ENCODE peak calls at places on chromosomes 3 and 15, in nine cellular contexts. E is substantia nigra; D is brain microvascular endothelial cell; H is GM04503; Q is nucleus accumbens; M is activated CD8-positive, alpha-beta memory T cell treated with anti-CD3 and anti-CD28 coated beads for 4 hours; W is ACHN; T is HEK293T; N is CD8-positive, alpha-beta T cell. L is an unnamed sample.

GRCh38 chr15:94186770-94187331 is 44.5 kb upstream of the MCTP2 start:
- DNase-seq in T (no peak), Q (no peak), N (no peak), M (no peak), D (no peak), E (no peak), W (no peak), H (no peak), L (no peak)

GRCh38 chr15:93190238-93190637 is 101.2 kb upstream of the RGMA start:
- DNase-seq in W (no peak), N (no peak), M (no peak), T (no peak), E (no peak), H (no peak), Q (no peak), D (no peak), L (no peak)

GRCh38 chr3:101913173-101913572 is 63.9 kb downstream of the NFKBIZ start:
- DNase-seq in H (no peak), M (no peak), N (no peak), D (peak; percentile 39), E (no peak), W (no peak), Q (no peak), T (no peak), L (no peak)

GRCh38 chr15:73752817-73753214 is 335 bp downstream of the INSYN1 start:
- DNase-seq in D (no peak), E (no peak), N (no peak), H (no peak), M (no peak), Q (no peak), W (no peak), T (peak; percentile 65), L (no peak)

GRCh38 chr3:30199096-30199734 is 407.2 kb upstream of the TGFBR2 start:
- DNase-seq in T (peak; percentile 32), E (peak; percentile 70), Q (peak; percentile 26), M (peak; percentile 36), N (peak; percentile 50), D (peak; percentile 55), H (no peak), W (peak; percentile 50), L (peak; percentile 39)

GRCh38 chr3:57933589-57933988 is 74.6 kb upstream of the FLNB start:
- DNase-seq in M (no peak), Q (no peak), E (no peak), N (no peak), W (no peak), T (no peak), H (no peak), D (no peak), L (no peak)

GRCh38 chr15:46471096-46471495 is 836.3 kb downstream of the SQOR start:
- DNase-seq in M (no peak), N (no peak), E (no peak), Q (no peak), H (no peak), D (no peak), W (no peak), T (no peak), L (no peak)

GRCh38 chr3:21533047-21533446 is 218.0 kb downstream of the ZNF385D start:
- DNase-seq in E (no peak), H (no peak), N (no peak), T (no peak), M (no peak), Q (no peak), W (no peak), D (no peak), L (no peak)

GRCh38 chr3:141373768-141374526 is 5.6 kb downstream of the ZBTB38 start:
- DNase-seq in Q (no peak), W (peak; percentile 55), T (no peak), M (no peak), N (no peak), H (no peak), E (no peak), D (peak; percentile 37), L (no peak)

GRCh38 chr15:38885477-38885952 is 320.9 kb upstream of the RASGRP1 start:
- DNase-seq in Q (no peak), N (no peak), E (no peak), T (no peak), W (no peak), D (no peak), H (peak; percentile 78), M (no peak), L (no peak)

GRCh38 chr15:81133782-81134461 is at the start of gene CFAP161:
- DNase-seq in T (peak; percentile 81), Q (peak; percentile 77), D (peak; percentile 38), E (peak; percentile 63), N (no peak), M (no peak), H (no peak), W (peak; percentile 62), L (no peak)

GRCh38 chr3:172285844-172286243 is 162.4 kb downstream of the GHSR start:
- DNase-seq in E (no peak), H (peak; percentile 49), W (peak; percentile 62), D (no peak), T (no peak), M (no peak), N (no peak), Q (no peak), L (no peak)

GRCh38 chr3:31442755-31443154 is 90.0 kb upstream of the STT3B start:
- DNase-seq in M (no peak), T (no peak), E (no peak), W (no peak), H (no peak), D (no peak), Q (no peak), N (no peak), L (no peak)

GRCh38 chr15:91584895-91585294 is 268.6 kb upstream of the SLCO3A1 start:
- DNase-seq in H (no peak), T (no peak), Q (no peak), W (no peak), E (no peak), D (no peak), N (no peak), M (no peak), L (no peak)

GRCh38 chr3:140910860-140911259 is 30.8 kb upstream of the SLC25A36 start:
- DNase-seq in W (peak; percentile 28), T (peak; percentile 61), H (no peak), N (no peak), D (no peak), M (no peak), E (peak; percentile 14), Q (peak; percentile 9), L (no peak)

GRCh38 chr15:85750807-85751730 is 43.7 kb downstream of the KLHL25 start:
- DNase-seq in D (no peak), M (no peak), T (no peak), E (no peak), Q (peak; percentile 76), N (no peak), H (no peak), W (no peak), L (no peak)

GRCh38 chr15:30023798-30024295 is 58.9 kb upstream of the GOLGA8J start:
- DNase-seq in H (no peak), D (peak; percentile 66), W (no peak), E (no peak), T (no peak), N (no peak), M (no peak), Q (no peak), L (no peak)

GRCh38 chr15:23734856-23735255 is 47.8 kb upstream of the NDN start:
- DNase-seq in W (no peak), E (no peak), N (no peak), Q (no peak), M (no peak), T (no peak), H (no peak), D (no peak), L (no peak)

GRCh38 chr3:135621184-135621931 is 344.2 kb upstream of the PPP2R3A start:
- DNase-seq in H (no peak), Q (no peak), N (no peak), W (no peak), E (no peak), T (no peak), D (no peak), M (no peak), L (no peak)

GRCh38 chr3:197487911-197488391 is 67.8 kb downstream of the BDH1 start:
- DNase-seq in H (peak; percentile 85), W (peak; percentile 82), N (no peak), Q (no peak), M (no peak), E (no peak), D (peak; percentile 99), T (no peak), L (no peak)

GRCh38 chr3:153767601-153768558 is 353.3 kb upstream of the ARHGEF26 start:
- DNase-seq in D (no peak), M (no peak), E (no peak), T (no peak), W (no peak), H (no peak), Q (no peak), N (no peak), L (no peak)

GRCh38 chr3:36911990-36912804 is 32.7 kb downstream of the TRANK1 start:
- DNase-seq in T (no peak), Q (no peak), M (peak; percentile 11), N (no peak), D (peak; percentile 53), W (peak; percentile 61), E (no peak), H (no peak), L (no peak)

GRCh38 chr3:53084310-53085001 is 38.6 kb upstream of the SFMBT1 start:
- DNase-seq in D (no peak), Q (peak; percentile 19), N (no peak), W (no peak), E (no peak), T (no peak), H (no peak), M (no peak), L (no peak)

GRCh38 chr15:41836713-41837454 is 1.8 kb upstream of the PLA2G4B start:
- DNase-seq in D (no peak), T (no peak), N (no peak), M (no peak), E (no peak), H (no peak), Q (no peak), W (no peak), L (no peak)

GRCh38 chr3:106829206-106829605 is 548.0 kb upstream of the CCDC54 start:
- DNase-seq in D (no peak), W (no peak), H (no peak), M (no peak), T (no peak), E (no peak), Q (no peak), N (no peak), L (no peak)

GRCh38 chr3:55166577-55167555 is 239.0 kb upstream of the LRTM1 start:
- DNase-seq in N (no peak), Q (no peak), H (no peak), D (no peak), W (no peak), E (no peak), T (no peak), M (no peak), L (no peak)

GRCh38 chr15:65818927-65819562 is 27.0 kb upstream of the DENND4A start:
- DNase-seq in T (no peak), E (no peak), W (no peak), H (no peak), M (no peak), D (peak; percentile 16), Q (no peak), N (no peak), L (no peak)

GRCh38 chr3:7630351-7630911 is 769.5 kb downstream of the GRM7 start:
- DNase-seq in M (no peak), Q (no peak), W (no peak), E (no peak), H (no peak), N (no peak), D (no peak), T (no peak), L (no peak)

GRCh38 chr15:41939986-41940385 is 32.4 kb downstream of the EHD4 start:
- DNase-seq in T (no peak), M (no peak), E (no peak), H (no peak), W (no peak), Q (no peak), D (no peak), N (no peak), L (no peak)

GRCh38 chr3:64880926-64881325 is 193.1 kb upstream of the ADAMTS9 start:
- DNase-seq in N (no peak), W (no peak), H (no peak), Q (no peak), M (no peak), T (no peak), D (no peak), E (no peak), L (no peak)

GRCh38 chr3:169836942-169837275 is 24.2 kb upstream of the LRRC34 start:
- DNase-seq in E (no peak), N (no peak), M (no peak), T (no peak), W (no peak), Q (no peak), D (no peak), H (no peak), L (no peak)